ENCODE peak calls at places on chromosomes 3 and 15, in four cellular contexts. U, C, M and L are unnamed samples.

GRCh38 chr3:42505203-42505848 is 2.9 kb downstream of the VIPR1 start:
- DNase-seq in U (no peak), C (no peak), M (no peak), L (no peak)

GRCh38 chr3:156431334-156432121 is 123.4 kb downstream of the SSR3 start:
- DNase-seq in M (no peak), U (no peak), C (no peak), L (no peak)

GRCh38 chr3:53100818-53101466 is 29.3 kb downstream of the RFT1 start:
- DNase-seq in M (peak), C (no peak), U (no peak), L (no peak)

GRCh38 chr3:16521580-16521941 is 8.1 kb upstream of the RFTN1 start:
- DNase-seq in M (no peak), U (no peak), C (no peak), L (no peak)

GRCh38 chr15:75225951-75226732 is 24.5 kb downstream of the C15orf39 start:
- DNase-seq in M (no peak), U (no peak), C (no peak), L (no peak)

GRCh38 chr15:80920271-80920699 is 69.3 kb downstream of the MESD start:
- DNase-seq in C (no peak), U (no peak), M (no peak), L (no peak)

GRCh38 chr15:72231847-72232461 is 964 bp upstream of the PKM start:
- DNase-seq in U (peak), M (peak), C (peak), L (peak)

GRCh38 chr15:98813956-98814355 is 165.6 kb downstream of the IGF1R start:
- DNase-seq in M (no peak), C (no peak), U (no peak), L (no peak)

GRCh38 chr15:40313531-40314398 is 6.0 kb upstream of the PLCB2 start:
- DNase-seq in U (peak), C (peak), M (peak), L (peak)

GRCh38 chr3:163726125-163726524 is 1352.2 kb downstream of the SI start:
- DNase-seq in C (no peak), U (no peak), M (no peak), L (no peak)

GRCh38 chr15:101203029-101203428 is 48.8 kb downstream of the CHSY1 start:
- DNase-seq in M (no peak), U (no peak), C (no peak), L (no peak)
- H3K27ac ChIP-seq in M (no peak), U (no peak), C (no peak), L (no peak)

GRCh38 chr3:129559565-129560079 is 16.6 kb downstream of the H1-8 start:
- DNase-seq in C (no peak), M (no peak), U (no peak), L (no peak)

GRCh38 chr3:129557737-129558037 is 14.7 kb downstream of the H1-8 start:
- DNase-seq in C (no peak), U (no peak), M (no peak), L (no peak)

GRCh38 chr3:129558076-129558771 is 15.2 kb downstream of the H1-8 start:
- DNase-seq in C (no peak), M (no peak), U (no peak), L (no peak)

GRCh38 chr3:129560269-129560787 is 17.4 kb downstream of the H1-8 start:
- DNase-seq in C (no peak), M (no peak), U (no peak), L (no peak)

GRCh38 chr3:129558772-129559564 is 16.0 kb downstream of the H1-8 start:
- DNase-seq in C (no peak), M (no peak), U (no peak), L (no peak)
- H3K27ac ChIP-seq in C (no peak), M (no peak), U (no peak), L (no peak)

DNA sequence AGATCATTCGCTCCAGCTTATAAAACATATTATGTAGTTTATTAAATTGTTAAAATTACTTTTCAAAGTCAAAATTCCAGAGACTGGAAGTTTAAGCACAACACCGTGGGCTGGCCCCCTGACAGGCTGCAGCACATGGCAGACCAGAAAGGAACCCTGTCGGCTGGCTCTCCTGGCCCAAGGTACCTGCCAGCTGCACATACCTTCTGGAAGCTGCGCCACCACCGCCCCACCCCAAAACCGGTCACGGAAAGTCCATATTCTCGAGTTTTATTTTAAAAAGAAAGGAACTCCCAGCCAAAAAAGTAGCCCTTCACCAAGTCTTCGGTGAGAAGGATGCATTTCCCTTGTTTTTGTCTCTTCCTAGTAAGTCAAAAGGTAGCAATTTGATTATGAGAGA is 94.6 kb downstream of the FOXP1 start:
- DNase-seq in U (no peak), M (no peak), C (no peak), L (no peak)
- H3K27ac ChIP-seq in U (peak), M (peak), C (peak), L (peak)

GRCh38 chr3:38576131-38577088 is 73.1 kb downstream of the SCN5A start:
- DNase-seq in M (no peak), U (no peak), C (no peak), L (no peak)
- H3K27ac ChIP-seq in M (no peak), U (no peak), C (no peak), L (no peak)

GRCh38 chr15:52162260-52162659 is 28.9 kb downstream of the GNB5 start:
- DNase-seq in C (no peak), M (no peak), U (no peak), L (no peak)

GRCh38 chr15:52163321-52164190 is 27.6 kb downstream of the GNB5 start:
- DNase-seq in C (peak), U (no peak), M (no peak), L (no peak)

GRCh38 chr15:52162876-52163275 is 28.3 kb downstream of the GNB5 start:
- DNase-seq in U (no peak), M (no peak), C (no peak), L (no peak)

GRCh38 chr15:52161406-52161966 is 29.7 kb downstream of the GNB5 start:
- DNase-seq in C (no peak), M (no peak), U (no peak), L (no peak)

GRCh38 chr15:52164631-52165265 is 26.4 kb downstream of the GNB5 start:
- DNase-seq in U (no peak), M (no peak), C (no peak), L (no peak)
- H3K27ac ChIP-seq in U (no peak), M (no peak), C (no peak), L (no peak)